ENCODE peak calls at places on chromosomes 6 and 20, in four cellular contexts. One of them, this sample, is unnamed.
A peak's percentile ranks its signal among the peaks of the same experiment; 100 is the strongest.

GRCh38 chr20:62860391-62860923 is 1.2 kb downstream of the TCFL5 start:
- DNase-seq in tibial artery: no peak
- DNase-seq in AG04450: no peak
- DNase-seq in neuronal stem cell: no peak
- DNase-seq in this sample: no peak

GRCh38 chr20:49187330-49188100 is 619 bp downstream of the STAU1 start:
- DNase-seq in AG04450: no peak
- DNase-seq in tibial artery: peak; percentile 25
- DNase-seq in neuronal stem cell: peak; percentile 17
- DNase-seq in this sample: no peak

GRCh38 chr6:158131926-158132325 is 36.1 kb downstream of the SERAC1 start:
- DNase-seq in neuronal stem cell: no peak
- DNase-seq in AG04450: no peak
- DNase-seq in tibial artery: no peak
- DNase-seq in this sample: peak; percentile 5

GRCh38 chr6:18206591-18206990 is 51.4 kb downstream of the KDM1B start:
- DNase-seq in neuronal stem cell: no peak
- DNase-seq in AG04450: no peak
- DNase-seq in tibial artery: no peak
- DNase-seq in this sample: no peak

GRCh38 chr6:120410586-120410985 is 923.7 kb downstream of the TBC1D32 start:
- DNase-seq in tibial artery: no peak
- DNase-seq in neuronal stem cell: no peak
- DNase-seq in AG04450: no peak
- DNase-seq in this sample: no peak

GRCh38 chr6:163284151-163284550 is 130.4 kb upstream of the QKI start:
- DNase-seq in AG04450: no peak
- DNase-seq in neuronal stem cell: no peak
- DNase-seq in tibial artery: no peak
- DNase-seq in this sample: no peak

GRCh38 chr20:46963758-46964181 is 69.1 kb downstream of the EYA2 start:
- DNase-seq in AG04450: no peak
- DNase-seq in tibial artery: no peak
- DNase-seq in neuronal stem cell: no peak
- DNase-seq in this sample: no peak

GRCh38 chr6:107308676-107309075 is 150.7 kb downstream of the PDSS2 start:
- DNase-seq in AG04450: no peak
- DNase-seq in neuronal stem cell: no peak
- DNase-seq in tibial artery: no peak
- DNase-seq in this sample: no peak

GRCh38 chr20:63500902-63501817 is 2.3 kb upstream of the EEF1A2 start:
- DNase-seq in tibial artery: no peak
- DNase-seq in neuronal stem cell: no peak
- DNase-seq in AG04450: no peak
- DNase-seq in this sample: no peak

GRCh38 chr20:3935295-3935955 is 46.2 kb downstream of the PANK2 start:
- DNase-seq in AG04450: no peak
- DNase-seq in tibial artery: peak; percentile 75
- DNase-seq in neuronal stem cell: no peak
- DNase-seq in this sample: no peak

GRCh38 chr6:55260181-55260580 is 67.1 kb upstream of the GFRAL start:
- DNase-seq in neuronal stem cell: no peak
- DNase-seq in AG04450: no peak
- DNase-seq in tibial artery: no peak
- DNase-seq in this sample: no peak

GRCh38 chr6:11810039-11810541 is 31.5 kb upstream of the ADTRP start:
- DNase-seq in tibial artery: peak; percentile 85
- DNase-seq in neuronal stem cell: no peak
- DNase-seq in AG04450: no peak
- DNase-seq in this sample: no peak

GRCh38 chr6:12371641-12372146 is 81.5 kb downstream of the EDN1 start:
- DNase-seq in neuronal stem cell: no peak
- DNase-seq in tibial artery: no peak
- DNase-seq in AG04450: no peak
- DNase-seq in this sample: no peak

GRCh38 chr20:52150440-52151258 is 40.9 kb downstream of the ZFP64 start:
- DNase-seq in neuronal stem cell: peak; percentile 17
- DNase-seq in AG04450: peak; percentile 20
- DNase-seq in tibial artery: no peak
- DNase-seq in this sample: peak; percentile 32

GRCh38 chr6:67694127-67694526 is 941.0 kb upstream of the ADGRB3 start:
- DNase-seq in neuronal stem cell: no peak
- DNase-seq in tibial artery: no peak
- DNase-seq in AG04450: no peak
- DNase-seq in this sample: no peak

GRCh38 chr20:38880952-38881735 is 45.1 kb upstream of the FAM83D start:
- DNase-seq in tibial artery: no peak
- DNase-seq in AG04450: no peak
- DNase-seq in neuronal stem cell: no peak
- DNase-seq in this sample: no peak

GRCh38 chr6:152185158-152185574 is 377.7 kb downstream of the ESR1 start:
- DNase-seq in tibial artery: no peak
- DNase-seq in neuronal stem cell: no peak
- DNase-seq in AG04450: no peak
- DNase-seq in this sample: no peak

GRCh38 chr20:63651942-63652191 is 1.4 kb downstream of the STMN3 start:
- DNase-seq in neuronal stem cell: no peak
- DNase-seq in tibial artery: no peak
- DNase-seq in AG04450: no peak
- DNase-seq in this sample: no peak

GRCh38 chr20:46004813-46005505 is 3.7 kb upstream of the MMP9 start:
- DNase-seq in tibial artery: peak; percentile 68
- DNase-seq in AG04450: no peak
- DNase-seq in neuronal stem cell: no peak
- DNase-seq in this sample: no peak

GRCh38 chr20:10861086-10861485 is 187.3 kb upstream of the JAG1 start:
- DNase-seq in AG04450: peak; percentile 18
- DNase-seq in neuronal stem cell: no peak
- DNase-seq in tibial artery: no peak
- DNase-seq in this sample: no peak

GRCh38 chr6:7108964-7109836 is 1.4 kb downstream of the RREB1 start:
- DNase-seq in neuronal stem cell: no peak
- DNase-seq in AG04450: peak; percentile 46
- DNase-seq in tibial artery: peak; percentile 72
- DNase-seq in this sample: peak; percentile 63

GRCh38 chr20:41367393-41367695 is 726 bp upstream of the EMILIN3 start:
- DNase-seq in AG04450: no peak
- DNase-seq in neuronal stem cell: no peak
- DNase-seq in tibial artery: no peak
- DNase-seq in this sample: no peak

GRCh38 chr6:116371384-116372209 is 850 bp downstream of the DSE start:
- DNase-seq in AG04450: peak; percentile 81
- DNase-seq in neuronal stem cell: peak; percentile 71
- DNase-seq in tibial artery: peak; percentile 88
- DNase-seq in this sample: no peak

GRCh38 chr6:157557541-157557940 is 176.6 kb downstream of the ZDHHC14 start:
- DNase-seq in tibial artery: no peak
- DNase-seq in AG04450: no peak
- DNase-seq in neuronal stem cell: no peak
- DNase-seq in this sample: no peak

GRCh38 chr6:158460602-158461092 is 99.2 kb upstream of the TMEM181 start:
- DNase-seq in tibial artery: no peak
- DNase-seq in AG04450: no peak
- DNase-seq in neuronal stem cell: no peak
- DNase-seq in this sample: no peak

DNA sequence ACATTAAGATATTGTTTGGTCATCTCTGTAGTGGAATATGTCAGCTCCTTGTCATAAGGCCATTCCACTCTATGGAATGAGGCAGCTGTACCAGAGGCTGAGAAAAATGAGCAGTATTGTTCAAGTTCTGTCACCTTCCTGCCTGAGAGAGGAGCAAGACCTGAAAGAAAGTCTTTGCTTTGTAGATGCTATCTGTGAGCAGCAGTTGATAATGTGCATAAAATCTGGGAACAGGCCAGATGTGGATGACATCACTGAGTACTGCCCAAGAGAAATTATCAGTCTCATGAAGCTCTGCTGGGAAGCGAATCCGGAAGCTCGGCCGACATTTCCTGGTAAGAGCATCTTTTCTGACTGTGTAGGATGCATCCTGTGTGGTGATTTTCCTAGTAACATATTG is 16.8 kb downstream of the RIPK1 start:
- DNase-seq in tibial artery: no peak
- DNase-seq in AG04450: no peak
- DNase-seq in neuronal stem cell: no peak
- DNase-seq in this sample: no peak
- H3K9me3 ChIP-seq in tibial artery: no peaks in the 10 kb centered on the region
- H3K9me3 ChIP-seq in AG04450: no peaks in the 10 kb centered on the region
- H3K9me3 ChIP-seq in neuronal stem cell: peaks cover 4% of the 10 kb centered on the region
- H3K9me3 ChIP-seq in this sample: no peaks in the 10 kb centered on the region

DNA sequence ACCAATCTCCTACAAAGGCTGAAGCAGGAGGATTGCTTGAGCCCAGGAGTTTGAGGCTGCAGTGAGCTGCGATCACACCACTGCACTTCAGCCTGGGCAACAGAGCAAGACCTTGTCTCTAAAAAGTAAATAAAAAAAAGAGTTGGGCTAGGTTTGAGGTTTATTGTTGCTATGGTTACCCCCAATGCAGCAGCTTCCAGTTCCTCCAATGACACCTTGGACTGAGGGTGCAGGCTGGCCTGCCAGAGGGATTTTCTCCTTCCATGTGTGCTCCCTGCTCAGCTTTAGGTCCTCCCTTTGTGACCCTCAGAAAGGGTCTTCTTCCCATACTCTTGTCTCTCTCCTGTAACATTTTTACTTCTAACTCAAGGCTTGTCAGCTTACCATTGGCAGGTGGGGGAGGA is 10.6 kb upstream of the TBC1D20 start:
- DNase-seq in neuronal stem cell: no peak
- DNase-seq in tibial artery: no peak
- DNase-seq in AG04450: no peak
- DNase-seq in this sample: no peak
- H3K9me3 ChIP-seq in neuronal stem cell: peaks cover 31% of the 10 kb centered on the region
- H3K9me3 ChIP-seq in tibial artery: no peaks in the 10 kb centered on the region
- H3K9me3 ChIP-seq in AG04450: peaks cover under 1% of the 10 kb centered on the region
- H3K9me3 ChIP-seq in this sample: no peaks in the 10 kb centered on the region

GRCh38 chr6:88661136-88661535 is 302.3 kb downstream of the RNGTT start:
- DNase-seq in AG04450: no peak
- DNase-seq in neuronal stem cell: no peak
- DNase-seq in tibial artery: no peak
- DNase-seq in this sample: no peak
- H3K9me3 ChIP-seq in AG04450: peaks cover 10% of the 10 kb centered on the region
- H3K9me3 ChIP-seq in neuronal stem cell: peaks cover 19% of the 10 kb centered on the region
- H3K9me3 ChIP-seq in tibial artery: peaks cover 6% of the 10 kb centered on the region
- H3K9me3 ChIP-seq in this sample: no peaks in the 10 kb centered on the region

GRCh38 chr6:135481786-135482369 is 15.7 kb downstream of the AHI1 start:
- DNase-seq in neuronal stem cell: no peak
- DNase-seq in AG04450: no peak
- DNase-seq in tibial artery: no peak
- DNase-seq in this sample: no peak
- H3K9me3 ChIP-seq in neuronal stem cell: peaks cover 68% of the 10 kb centered on the region
- H3K9me3 ChIP-seq in AG04450: peaks cover 26% of the 10 kb centered on the region
- H3K9me3 ChIP-seq in tibial artery: peaks cover 8% of the 10 kb centered on the region
- H3K9me3 ChIP-seq in this sample: peaks cover 21% of the 10 kb centered on the region

GRCh38 chr6:9628819-9629218 is 786.1 kb downstream of the TFAP2A start:
- DNase-seq in tibial artery: no peak
- DNase-seq in AG04450: no peak
- DNase-seq in neuronal stem cell: no peak
- DNase-seq in this sample: no peak
- H3K9me3 ChIP-seq in tibial artery: peaks cover 7% of the 10 kb centered on the region
- H3K9me3 ChIP-seq in AG04450: peaks cover 8% of the 10 kb centered on the region
- H3K9me3 ChIP-seq in neuronal stem cell: peaks cover 7% of the 10 kb centered on the region
- H3K9me3 ChIP-seq in this sample: peaks cover 29% of the 10 kb centered on the region

This sample was measured in SK-N-MC.